ENCODE peak calls at places on chromosomes 7 and 10, in five cellular contexts. One of them, this sample, is unnamed.

GRCh38 chr10:30197186-30197585 is 137.8 kb upstream of the JCAD start:
- DNase-seq in right lobe of liver: no peak
- DNase-seq in CD8-positive, alpha-beta memory T cell: no peak
- DNase-seq in WERI-Rb-1: no peak
- DNase-seq in spleen: no peak
- DNase-seq in this sample: no peak

GRCh38 chr7:1532456-1533254 is 2.2 kb downstream of the MAFK start:
- DNase-seq in spleen: peak; percentile 90
- DNase-seq in CD8-positive, alpha-beta memory T cell: peak; percentile 37
- DNase-seq in right lobe of liver: peak; percentile 85
- DNase-seq in WERI-Rb-1: no peak
- DNase-seq in this sample: no peak

GRCh38 chr7:153087498-153087897 is 327.9 kb downstream of the ACTR3B start:
- DNase-seq in right lobe of liver: no peak
- DNase-seq in CD8-positive, alpha-beta memory T cell: no peak
- DNase-seq in spleen: no peak
- DNase-seq in WERI-Rb-1: no peak
- DNase-seq in this sample: no peak

GRCh38 chr7:1397491-1398327 is 61.6 kb downstream of the MICALL2 start:
- DNase-seq in CD8-positive, alpha-beta memory T cell: no peak
- DNase-seq in spleen: no peak
- DNase-seq in WERI-Rb-1: no peak
- DNase-seq in right lobe of liver: no peak
- DNase-seq in this sample: no peak

GRCh38 chr7:51286392-51286791 is 30.2 kb downstream of the COBL start:
- DNase-seq in WERI-Rb-1: no peak
- DNase-seq in CD8-positive, alpha-beta memory T cell: no peak
- DNase-seq in spleen: no peak
- DNase-seq in right lobe of liver: no peak
- DNase-seq in this sample: no peak

GRCh38 chr7:148772297-148773089 is 73.8 kb downstream of the CUL1 start:
- DNase-seq in CD8-positive, alpha-beta memory T cell: no peak
- DNase-seq in spleen: no peak
- DNase-seq in right lobe of liver: no peak
- DNase-seq in WERI-Rb-1: peak; percentile 43
- DNase-seq in this sample: no peak

GRCh38 chr7:83248000-83248399 is 85.3 kb upstream of the PCLO start:
- DNase-seq in CD8-positive, alpha-beta memory T cell: no peak
- DNase-seq in WERI-Rb-1: no peak
- DNase-seq in spleen: no peak
- DNase-seq in right lobe of liver: no peak
- DNase-seq in this sample: no peak

GRCh38 chr7:100693312-100694195 is 496 bp downstream of the GIGYF1 start:
- DNase-seq in CD8-positive, alpha-beta memory T cell: peak; percentile 16
- DNase-seq in WERI-Rb-1: no peak
- DNase-seq in spleen: peak; percentile 88
- DNase-seq in right lobe of liver: peak; percentile 53
- DNase-seq in this sample: no peak

GRCh38 chr10:78717200-78717599 is 351.6 kb upstream of the ZMIZ1 start:
- DNase-seq in CD8-positive, alpha-beta memory T cell: no peak
- DNase-seq in right lobe of liver: no peak
- DNase-seq in spleen: no peak
- DNase-seq in WERI-Rb-1: no peak
- DNase-seq in this sample: no peak

GRCh38 chr10:126598009-126598408 is 72.5 kb downstream of the C10orf90 start:
- DNase-seq in WERI-Rb-1: peak; percentile 63
- DNase-seq in CD8-positive, alpha-beta memory T cell: no peak
- DNase-seq in right lobe of liver: peak; percentile 51
- DNase-seq in spleen: no peak
- DNase-seq in this sample: peak; percentile 32

GRCh38 chr10:61175331-61175730 is 231.3 kb upstream of the RHOBTB1 start:
- DNase-seq in WERI-Rb-1: no peak
- DNase-seq in CD8-positive, alpha-beta memory T cell: no peak
- DNase-seq in spleen: no peak
- DNase-seq in right lobe of liver: no peak
- DNase-seq in this sample: no peak
- H3K27ac ChIP-seq in WERI-Rb-1: no peak overlapping the region
- H3K27ac ChIP-seq in CD8-positive, alpha-beta memory T cell: no peak overlapping the region
- H3K27ac ChIP-seq in spleen: no peak overlapping the region
- H3K27ac ChIP-seq in right lobe of liver: no peak overlapping the region
- H3K27ac ChIP-seq in this sample: no peak overlapping the region

GRCh38 chr10:128078136-128078969 is 47.9 kb downstream of the MKI67 start:
- DNase-seq in WERI-Rb-1: peak; percentile 59
- DNase-seq in CD8-positive, alpha-beta memory T cell: peak; percentile 20
- DNase-seq in right lobe of liver: no peak
- DNase-seq in spleen: peak; percentile 77
- DNase-seq in this sample: no peak
- H3K27ac ChIP-seq in WERI-Rb-1: no peak overlapping the region
- H3K27ac ChIP-seq in CD8-positive, alpha-beta memory T cell: no peak overlapping the region
- H3K27ac ChIP-seq in right lobe of liver: no peak overlapping the region
- H3K27ac ChIP-seq in spleen: no peak overlapping the region
- H3K27ac ChIP-seq in this sample: no peak overlapping the region

GRCh38 chr7:15557186-15557585 is 4.6 kb downstream of the AGMO start:
- DNase-seq in WERI-Rb-1: peak; percentile 10
- DNase-seq in spleen: no peak
- DNase-seq in CD8-positive, alpha-beta memory T cell: no peak
- DNase-seq in right lobe of liver: no peak
- DNase-seq in this sample: no peak
- H3K27ac ChIP-seq in WERI-Rb-1: peak overlapping the region; percentile 48
- H3K27ac ChIP-seq in spleen: no peak overlapping the region
- H3K27ac ChIP-seq in CD8-positive, alpha-beta memory T cell: no peak overlapping the region
- H3K27ac ChIP-seq in right lobe of liver: peak overlapping the region; percentile 75
- H3K27ac ChIP-seq in this sample: no peak overlapping the region

DNA sequence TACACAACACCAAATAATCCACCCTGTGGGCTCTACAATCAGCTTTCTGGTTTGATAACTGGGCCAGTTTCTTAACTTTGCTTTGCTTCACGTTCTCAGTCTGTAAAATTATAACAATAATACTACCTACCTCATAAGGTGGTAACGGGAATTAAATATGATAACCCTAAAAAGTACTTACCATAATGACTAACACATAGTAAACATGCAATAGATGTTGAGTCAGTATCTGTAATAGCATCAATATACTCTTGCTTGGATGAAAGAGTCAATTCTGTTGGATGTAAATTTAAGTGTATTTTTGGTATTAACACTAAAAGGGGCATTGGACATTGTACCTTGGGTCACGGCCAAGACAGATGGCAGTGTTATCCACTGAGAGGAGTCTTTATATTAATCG is 160.5 kb downstream of the FOXP2 start:
- DNase-seq in WERI-Rb-1: no peak
- DNase-seq in CD8-positive, alpha-beta memory T cell: no peak
- DNase-seq in spleen: no peak
- DNase-seq in right lobe of liver: no peak
- DNase-seq in this sample: no peak
- H3K27ac ChIP-seq in WERI-Rb-1: no peak overlapping the region
- H3K27ac ChIP-seq in CD8-positive, alpha-beta memory T cell: no peak overlapping the region
- H3K27ac ChIP-seq in spleen: no peak overlapping the region
- H3K27ac ChIP-seq in right lobe of liver: no peak overlapping the region
- H3K27ac ChIP-seq in this sample: no peak overlapping the region